ENCODE peak calls at places on chromosomes 6 and 20, in ten cellular contexts. C, P, L, G, X, R, Q, B, V and K are unnamed samples. For H3K4me1, the result is how much of the 10 kb centered on the place peaks cover.

GRCh38 chr6:20117474-20117873 is 94.8 kb downstream of the MBOAT1 start:
- DNase-seq in Q (no peak), B (no peak), L (no peak), R (no peak), C (no peak), P (no peak), V (no peak), G (no peak), X (no peak), K (no peak)

GRCh38 chr6:154230390-154230789 is 126.2 kb downstream of the IPCEF1 start:
- DNase-seq in G (no peak), B (no peak), X (no peak), R (no peak), C (no peak), L (no peak), P (no peak), Q (no peak), V (no peak), K (no peak)

GRCh38 chr20:49210101-49210749 is 9.0 kb upstream of the DDX27 start:
- DNase-seq in X (no peak), Q (no peak), C (no peak), V (no peak), B (no peak), L (no peak), P (no peak), R (no peak), G (no peak), K (no peak)

GRCh38 chr6:31557443-31558317 is 10.3 kb downstream of the NFKBIL1 start:
- DNase-seq in Q (no peak), V (no peak), G (no peak), B (no peak), R (no peak), X (no peak), P (no peak), L (no peak), C (no peak), K (no peak)

GRCh38 chr6:85551264-85551663 is 42.4 kb downstream of the SNX14 start:
- DNase-seq in L (no peak), P (no peak), Q (no peak), B (no peak), G (no peak), R (no peak), C (no peak), V (no peak), X (no peak), K (no peak)

GRCh38 chr20:38278150-38278549 is 17.6 kb upstream of the KIAA1755 start:
- DNase-seq in C (no peak), G (no peak), V (no peak), P (no peak), R (no peak), B (no peak), Q (no peak), X (no peak), L (peak), K (no peak)

GRCh38 chr20:51594999-51595532 is 52.5 kb upstream of the NFATC2 start:
- DNase-seq in L (peak), P (peak), G (peak), B (peak), R (peak), V (peak), X (peak), C (peak), Q (peak), K (peak)

GRCh38 chr6:108730556-108731228 is 117.5 kb upstream of the ARMC2 start:
- DNase-seq in C (no peak), X (no peak), B (no peak), V (no peak), Q (no peak), G (no peak), R (no peak), P (no peak), L (no peak), K (no peak)

GRCh38 chr6:85490516-85491248 is 40.8 kb downstream of the NT5E start:
- DNase-seq in V (no peak), C (no peak), B (no peak), L (no peak), G (no peak), X (no peak), Q (no peak), R (no peak), P (peak), K (no peak)

GRCh38 chr20:59933296-59933848 is at the start of gene SYCP2:
- DNase-seq in L (peak), C (peak), G (peak), P (peak), Q (no peak), X (peak), R (peak), V (peak), B (no peak), K (peak)

GRCh38 chr6:148851683-148852556 is 105.1 kb downstream of the UST start:
- DNase-seq in V (no peak), C (no peak), G (no peak), P (no peak), Q (no peak), X (no peak), L (no peak), R (no peak), B (no peak), K (no peak)

GRCh38 chr6:40999498-41000070 is 39.4 kb downstream of the UNC5CL start:
- DNase-seq in P (peak), Q (no peak), G (peak), B (peak), X (peak), C (peak), R (no peak), V (peak), L (peak), K (no peak)

GRCh38 chr6:38174806-38175495 is 355.4 kb downstream of the ZFAND3 start:
- DNase-seq in G (no peak), X (no peak), B (no peak), V (no peak), R (no peak), L (no peak), Q (no peak), P (no peak), C (no peak), K (no peak)

GRCh38 chr6:118297821-118298220 is 250.3 kb upstream of the PLN start:
- DNase-seq in L (no peak), P (no peak), X (no peak), B (no peak), R (no peak), G (no peak), Q (no peak), V (no peak), C (no peak), K (no peak)

GRCh38 chr6:43367245-43367984 is 2.0 kb downstream of the ZNF318 start:
- DNase-seq in R (no peak), G (no peak), B (no peak), P (no peak), X (no peak), C (no peak), V (no peak), L (no peak), Q (no peak), K (no peak)
- H3K4me3 ChIP-seq in R (no peak), G (peak), B (no peak), P (no peak), X (peak), C (peak), V (peak), L (no peak), Q (no peak), K (peak)

GRCh38 chr20:63132715-63133471 is 83.0 kb downstream of the YTHDF1 start:
- DNase-seq in C (no peak), X (peak), G (peak), Q (no peak), B (no peak), L (peak), R (no peak), P (no peak), V (peak), K (peak)
- H3K27ac ChIP-seq in C (no peak), X (no peak), G (no peak), Q (no peak), B (no peak), L (no peak), R (no peak), P (no peak), V (no peak), K (no peak)

DNA sequence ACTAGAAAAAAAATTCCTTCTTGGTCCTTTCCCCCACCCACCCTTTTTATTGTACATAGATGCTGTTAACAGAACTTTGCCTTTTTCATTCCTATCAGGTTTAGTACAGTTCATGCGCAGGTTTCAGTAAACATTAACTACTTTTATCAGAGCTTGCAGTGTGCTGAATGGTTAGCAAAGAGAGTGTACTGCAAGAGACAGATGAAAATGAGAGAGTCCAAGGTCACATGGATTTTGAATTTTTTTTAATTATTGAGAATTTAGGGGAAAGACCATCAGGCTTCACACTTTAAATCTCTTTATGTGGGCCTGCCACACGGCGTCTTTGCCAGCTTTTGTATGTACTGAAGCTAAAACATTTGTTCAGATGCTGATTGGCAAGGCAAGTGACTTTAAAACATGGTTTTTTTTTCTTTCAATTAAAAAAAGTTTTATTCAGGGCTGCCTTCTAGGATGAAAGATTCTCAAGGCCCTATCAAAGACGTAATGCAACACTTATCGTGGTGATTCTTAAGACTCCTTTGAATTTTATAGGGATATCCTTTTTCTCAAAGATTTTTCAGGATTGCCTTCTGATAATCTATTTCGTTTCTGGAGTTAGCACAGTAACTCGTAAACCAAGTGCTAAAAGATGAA is 32.2 kb downstream of the RREB1 start:
- DNase-seq in G (no peak), L (no peak), X (no peak), Q (no peak), C (no peak), B (no peak), V (no peak), P (no peak), R (no peak), K (no peak)
- H3K4me1 ChIP-seq in G (half or more), L (under half), X (half or more), Q (half or more), C (half or more), B (half or more), V (half or more), P (under half), R (half or more), K (under half)

DNA sequence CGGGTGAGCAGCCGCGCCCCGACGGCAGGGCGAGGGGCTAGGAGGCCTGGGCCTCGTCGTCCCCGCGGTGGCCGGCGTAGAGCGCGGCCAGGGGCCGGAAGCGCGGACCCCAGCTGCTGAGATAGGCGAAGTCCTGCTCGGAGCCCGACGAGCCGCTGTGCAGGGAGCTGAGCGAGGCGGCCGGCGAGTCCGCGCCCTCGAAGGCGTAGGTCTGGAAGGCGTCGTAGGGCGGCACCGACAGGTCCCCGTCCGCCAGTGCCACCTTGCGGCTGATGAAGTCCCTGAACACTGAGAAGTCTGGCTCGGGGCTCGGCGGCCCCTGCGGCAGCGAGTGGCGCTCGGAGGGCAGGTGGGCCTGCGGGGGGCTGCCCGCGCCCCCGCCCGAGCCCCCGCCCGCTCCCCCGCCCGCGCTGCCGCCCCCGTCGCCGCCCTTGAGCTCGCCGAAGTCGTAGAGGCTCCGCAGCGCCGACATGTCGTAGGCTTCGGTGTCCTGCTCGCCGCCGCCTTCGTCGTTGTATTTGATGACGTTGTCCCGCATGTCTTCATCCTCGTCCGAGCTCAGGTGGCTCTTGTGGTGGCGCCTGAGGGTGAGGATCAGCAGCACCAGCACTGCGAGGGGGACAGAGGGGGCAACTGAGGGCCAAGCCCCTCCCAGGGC is 56.5 kb downstream of the CD40 start:
- DNase-seq in X (peak), C (peak), P (peak), G (peak), L (peak), B (peak), R (peak), V (peak), Q (peak), K (no peak)
- H3K4me3 ChIP-seq in X (no peak), C (no peak), P (no peak), G (no peak), L (no peak), B (no peak), R (no peak), V (no peak), Q (no peak), K (no peak)

DNA sequence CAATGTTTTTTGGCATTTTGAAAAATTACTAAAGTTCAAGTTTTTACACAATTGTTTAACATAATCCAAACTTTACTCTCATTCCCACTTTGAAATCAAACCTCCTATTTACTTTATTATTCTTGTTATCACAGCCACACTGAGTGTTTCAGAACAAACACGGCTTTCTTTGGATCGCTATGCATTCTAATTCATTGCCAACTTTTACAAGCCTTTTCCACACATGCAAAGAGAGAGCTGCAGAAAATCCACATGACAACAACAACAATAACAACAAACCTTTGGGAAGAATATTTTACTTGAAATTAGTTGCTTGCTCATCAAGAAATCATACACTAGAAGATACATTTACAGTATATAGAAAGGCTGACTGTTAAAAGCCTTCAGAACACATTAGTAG is 49.2 kb upstream of the TMEM30A start:
- DNase-seq in C (no peak), V (no peak), Q (no peak), X (no peak), B (no peak), L (no peak), G (no peak), R (no peak), P (no peak), K (no peak)
- H3K27ac ChIP-seq in C (peak), V (no peak), Q (no peak), X (peak), B (no peak), L (peak), G (peak), R (no peak), P (no peak), K (peak)

GRCh38 chr6:158646023-158646888 is 1.7 kb upstream of the DYNLT1 start:
- DNase-seq in Q (no peak), G (no peak), B (no peak), P (no peak), C (no peak), V (no peak), X (no peak), L (peak), R (no peak), K (no peak)

GRCh38 chr6:158647501-158647900 is 2.4 kb upstream of the SYTL3 start:
- DNase-seq in G (no peak), X (no peak), R (no peak), L (no peak), C (no peak), B (no peak), Q (no peak), V (no peak), P (no peak), K (no peak)

GRCh38 chr6:158642805-158643489 is 1.6 kb downstream of the DYNLT1 start:
- DNase-seq in V (no peak), Q (no peak), P (no peak), C (no peak), L (peak), X (no peak), B (no peak), G (no peak), R (peak), K (peak)

GRCh38 chr6:158644227-158645063 is at the start of gene DYNLT1:
- DNase-seq in C (peak), X (peak), P (peak), L (peak), Q (peak), B (peak), G (peak), R (peak), V (peak), K (peak)

DNA sequence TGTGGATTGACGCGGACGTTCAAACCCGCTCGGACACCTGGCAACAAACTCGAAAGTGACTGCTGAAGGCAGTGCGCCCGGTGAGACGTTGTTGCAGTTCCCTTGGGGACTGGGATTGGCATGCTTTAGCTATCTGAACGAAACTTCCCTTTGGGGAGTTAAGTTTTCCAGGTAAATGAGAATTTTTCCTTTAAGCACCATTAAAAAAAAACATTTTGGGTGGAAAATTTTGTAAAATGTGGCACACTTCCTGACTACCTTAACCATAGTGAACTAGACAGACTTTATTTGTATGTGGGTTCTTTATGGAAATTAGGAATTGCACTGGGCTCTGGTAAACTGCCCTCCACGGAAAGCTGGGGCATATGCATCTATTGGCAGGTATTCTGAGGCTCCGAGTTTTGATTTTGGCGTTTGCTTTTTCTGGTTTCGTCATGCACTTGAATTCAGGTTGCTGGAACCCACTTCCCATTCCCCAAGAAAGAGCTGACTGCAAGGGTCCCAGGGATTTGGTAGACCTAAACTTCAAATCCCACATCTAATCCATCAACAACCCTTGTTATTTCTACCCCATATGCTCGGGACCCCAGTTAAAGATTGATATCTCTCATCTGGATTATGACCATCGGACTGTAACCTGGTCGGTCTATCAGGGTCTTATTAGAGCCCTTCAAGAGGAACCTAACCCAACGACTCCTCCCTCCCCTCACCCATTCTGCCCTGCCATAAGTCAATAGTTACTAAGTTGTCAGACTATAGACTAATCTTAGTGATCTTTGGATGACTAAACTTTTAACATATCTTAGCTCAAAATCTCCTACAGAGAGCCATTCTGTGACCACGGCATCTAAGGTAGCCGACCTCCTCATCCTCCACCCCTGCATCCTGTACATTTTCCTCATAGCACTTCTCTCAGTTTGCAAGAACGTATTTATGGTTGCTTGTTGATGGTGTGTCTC is 800 bp upstream of the DYNLT1 start:
- DNase-seq in C (no peak), L (peak), Q (no peak), G (no peak), V (no peak), X (no peak), R (no peak), B (no peak), P (no peak), K (peak)
- H3K4me1 ChIP-seq in C (half or more), L (under half), Q (under half), G (under half), V (under half), X (under half), R (half or more), B (under half), P (under half), K (under half)